ENCODE peak calls at places on chromosomes 7 and 10, in five cellular contexts. M is pancreas, O is choroid plexus epithelial cell, Q is ascending aorta, R is SJCRH30. K is an unnamed sample.

GRCh38 chr10:131243076-131243475 is 68.4 kb downstream of the TCERG1L start:
- DNase-seq in M (no peak), O (no peak), Q (no peak), R (no peak), K (no peak)

GRCh38 chr7:152025077-152025936 is at the start of gene GALNT11:
- DNase-seq in M (peak), O (peak), Q (peak), R (peak), K (no peak)

GRCh38 chr7:12674861-12675260 is 12.6 kb upstream of the ARL4A start:
- DNase-seq in M (no peak), O (peak), Q (no peak), R (no peak), K (no peak)

GRCh38 chr10:10662720-10663467 is 354.8 kb upstream of the CELF2 start:
- DNase-seq in M (no peak), O (peak), Q (no peak), R (peak), K (no peak)

GRCh38 chr7:123352226-123352550 is 152.4 kb upstream of the SLC13A1 start:
- DNase-seq in M (no peak), O (no peak), Q (no peak), R (no peak), K (no peak)

GRCh38 chr7:116150588-116150987 is 59.8 kb upstream of the TES start:
- DNase-seq in M (no peak), O (peak), Q (no peak), R (no peak), K (no peak)

GRCh38 chr10:127972958-127973357 is 66.1 kb downstream of the PTPRE start:
- DNase-seq in M (no peak), O (no peak), Q (no peak), R (no peak), K (no peak)

GRCh38 chr7:128302110-128302509 is 41.6 kb downstream of the RBM28 start:
- DNase-seq in M (no peak), O (no peak), Q (no peak), R (no peak), K (no peak)

GRCh38 chr7:46532571-46532970 is 611.5 kb upstream of the IGFBP3 start:
- DNase-seq in M (no peak), O (no peak), Q (no peak), R (no peak), K (no peak)

GRCh38 chr7:99362801-99363200 is 11.7 kb upstream of the ARPC1B start:
- DNase-seq in M (no peak), O (peak), Q (no peak), R (no peak), K (no peak)

GRCh38 chr7:149330914-149331567 is 69.0 kb downstream of the ZNF783 start:
- DNase-seq in M (no peak), O (no peak), Q (no peak), R (no peak), K (no peak)

GRCh38 chr7:142860968-142861367 is 6.1 kb downstream of the EPHB6 start:
- DNase-seq in M (no peak), O (no peak), Q (no peak), R (no peak), K (no peak)

GRCh38 chr10:31372439-31372838 is 53.4 kb downstream of the ZEB1 start:
- DNase-seq in M (no peak), O (no peak), Q (no peak), R (no peak), K (no peak)

GRCh38 chr7:5223646-5224340 is 33.8 kb downstream of the WIPI2 start:
- DNase-seq in M (no peak), O (no peak), Q (no peak), R (no peak), K (no peak)

GRCh38 chr7:15832996-15833395 is 146.5 kb upstream of the MEOX2 start:
- DNase-seq in M (no peak), O (peak), Q (no peak), R (peak), K (no peak)

GRCh38 chr10:84227810-84228209 is 2.5 kb upstream of the LRIT2 start:
- DNase-seq in M (no peak), O (no peak), Q (no peak), R (no peak), K (no peak)

GRCh38 chr10:103676058-103676785 is 179.2 kb downstream of the SH3PXD2A start:
- DNase-seq in M (no peak), O (peak), Q (peak), R (no peak), K (no peak)

GRCh38 chr7:92763636-92764423 is 72.5 kb downstream of the CDK6 start:
- DNase-seq in M (no peak), O (peak), Q (no peak), R (peak), K (peak)

GRCh38 chr7:21944616-21945373 is 904 bp downstream of the CDCA7L start:
- DNase-seq in M (peak), O (peak), Q (no peak), R (no peak), K (no peak)

GRCh38 chr7:132575336-132575986 is 809 bp downstream of the PLXNA4 start:
- DNase-seq in M (no peak), O (peak), Q (peak), R (peak), K (no peak)

DNA sequence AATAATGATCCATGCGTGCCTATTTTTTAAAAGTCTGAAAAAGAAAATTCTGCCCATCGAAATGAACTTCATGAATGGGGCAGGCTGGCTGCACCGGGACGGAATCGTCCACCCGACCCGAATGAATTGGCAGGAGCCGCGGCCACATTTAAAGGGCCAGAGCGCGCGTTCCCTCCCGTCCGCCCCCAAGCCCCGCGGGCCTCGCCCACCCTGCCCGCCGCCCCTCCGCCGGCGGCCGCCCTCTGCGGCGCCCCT is 318 bp upstream of the GATA3 start:
- DNase-seq in M (no peak), O (no peak), Q (no peak), R (no peak), K (no peak)
- H3K4me3 ChIP-seq in M (peak), O (no peak), Q (peak), R (peak), K (peak)

DNA sequence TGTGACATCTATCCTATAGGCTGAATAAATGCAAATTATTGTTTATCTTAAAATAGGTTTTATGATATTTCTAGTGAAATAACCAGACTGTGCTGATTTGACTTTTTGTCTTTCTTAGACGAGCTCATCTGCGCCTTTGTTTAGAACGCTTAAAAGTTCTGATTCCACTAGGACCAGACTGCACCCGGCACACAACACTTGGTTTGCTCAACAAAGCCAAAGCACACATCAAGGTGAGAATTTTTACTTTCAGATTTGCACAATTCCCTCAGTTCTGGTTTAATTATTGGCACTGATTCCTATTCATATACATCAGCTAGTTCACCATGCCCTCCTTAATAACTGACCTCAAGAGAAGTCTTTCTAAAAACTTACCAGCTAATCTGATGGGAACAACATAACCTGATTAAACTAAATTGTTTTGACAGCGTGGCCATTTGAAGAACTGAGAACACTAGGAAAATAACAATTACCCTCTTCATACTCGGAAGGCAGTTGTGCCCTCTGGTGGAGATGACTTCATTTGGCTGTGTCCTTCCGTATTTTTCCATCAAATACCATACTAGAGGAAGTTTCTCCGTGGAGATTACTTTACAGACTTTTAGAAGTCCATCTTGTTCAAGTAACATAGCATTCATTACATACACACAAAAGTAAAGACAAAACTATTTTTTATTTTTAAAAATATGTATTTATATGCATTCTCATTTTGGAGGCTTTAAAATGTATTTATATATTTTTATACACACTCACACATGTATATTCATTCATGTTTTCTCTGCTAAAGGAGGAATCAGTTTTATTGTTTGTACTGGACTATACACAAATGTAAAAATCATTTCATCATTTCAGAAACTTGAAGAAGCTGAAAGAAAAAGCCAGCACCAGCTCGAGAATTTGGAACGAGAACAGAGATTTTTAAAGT is 25.4 kb downstream of the SMNDC1 start:
- DNase-seq in M (no peak), O (peak), Q (peak), R (peak), K (no peak)
- H3K4me3 ChIP-seq in M (no peak), O (no peak), Q (peak), R (no peak), K (no peak)

DNA sequence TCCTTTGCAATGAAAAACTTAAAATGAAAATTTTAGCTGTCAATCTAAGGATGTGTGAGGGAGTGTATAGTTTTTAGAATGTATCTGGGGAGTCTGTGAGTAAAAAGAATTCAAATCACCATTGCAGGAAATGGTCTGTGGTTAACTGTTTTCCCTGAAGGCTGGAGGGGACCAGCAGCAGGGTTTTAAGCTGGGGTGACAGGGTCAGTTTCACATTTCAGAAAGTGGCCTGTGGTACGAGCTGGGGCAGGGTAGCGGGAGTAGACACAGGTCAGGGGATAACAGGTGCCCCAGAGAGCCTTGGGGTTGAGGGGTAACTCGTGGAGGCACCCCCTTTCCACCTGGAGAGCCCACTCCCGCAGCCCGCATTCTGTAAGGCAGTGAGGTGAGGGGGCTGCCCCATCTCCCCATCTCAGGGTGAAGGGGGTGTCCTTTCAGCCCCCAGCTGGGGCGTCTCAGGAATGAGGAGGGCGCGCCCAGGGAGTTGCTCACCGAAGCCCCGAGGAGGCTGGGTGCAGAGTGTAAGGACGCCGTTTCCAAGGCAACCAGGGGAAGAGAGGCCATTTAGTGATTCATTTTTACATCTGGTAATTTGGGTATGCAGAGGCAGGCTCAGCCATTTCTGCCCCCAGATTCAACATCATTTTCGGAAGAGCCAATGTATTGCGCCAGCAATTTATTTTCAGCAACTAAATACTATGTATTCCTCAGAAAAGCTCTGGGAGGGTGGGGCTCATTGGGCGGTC is 168.9 kb downstream of the SLIT1 start:
- DNase-seq in M (no peak), O (no peak), Q (peak), R (no peak), K (peak)
- H3K4me3 ChIP-seq in M (no peak), O (no peak), Q (no peak), R (no peak), K (no peak)

DNA sequence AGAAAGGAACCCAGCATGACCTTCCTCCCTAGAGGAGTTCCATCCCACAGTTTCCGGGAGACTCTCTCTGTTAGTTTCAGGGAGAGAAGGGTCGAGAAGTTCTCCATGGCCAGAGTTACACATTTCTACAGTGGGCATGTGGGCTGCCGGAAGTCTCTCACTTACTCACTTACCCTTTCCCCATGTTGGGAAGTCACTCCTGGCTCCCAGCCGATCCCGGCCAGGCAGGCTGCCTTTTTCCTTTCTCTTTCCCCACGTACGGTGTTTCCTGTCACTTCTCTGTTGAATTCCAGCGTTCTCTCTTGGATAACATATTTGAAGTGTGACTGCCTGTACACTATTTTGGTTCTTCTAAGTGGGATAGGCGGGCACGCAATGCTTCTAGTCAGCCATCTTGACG is 3.5 kb downstream of the TEX36 start:
- DNase-seq in M (no peak), O (no peak), Q (no peak), R (no peak), K (no peak)
- H3K4me3 ChIP-seq in M (no peak), O (no peak), Q (no peak), R (no peak), K (no peak)

K was measured in DND-41.